ENCODE peak calls at places on chromosomes 6 and 20, in four cellular contexts. P, H, L and Q are unnamed samples. For H3K4me1, the result is how much of the 10 kb centered on the place peaks cover.

GRCh38 chr6:152244998-152245630 is 392.0 kb downstream of the SYNE1 start:
- DNase-seq in P (no peak), H (no peak), L (no peak), Q (no peak)

GRCh38 chr6:142055219-142055618 is 77.5 kb upstream of the GJE1 start:
- DNase-seq in P (no peak), H (no peak), L (no peak), Q (no peak)

GRCh38 chr20:13800728-13801134 is 15.9 kb downstream of the NDUFAF5 start:
- DNase-seq in P (no peak), H (peak), L (peak), Q (peak)

GRCh38 chr20:59783020-59784010 is 150.1 kb downstream of the SYCP2 start:
- DNase-seq in P (peak), H (peak), L (peak), Q (no peak)

GRCh38 chr20:2751868-2752630 is 48.4 kb downstream of the CPXM1 start:
- DNase-seq in P (peak), H (no peak), L (peak), Q (no peak)

GRCh38 chr20:25278636-25279361 is 30.9 kb downstream of the PYGB start:
- DNase-seq in P (no peak), H (no peak), L (peak), Q (no peak)

GRCh38 chr20:49281059-49281912 is 3.4 kb upstream of the ZNFX1 start:
- DNase-seq in P (peak), H (no peak), L (no peak), Q (no peak)

GRCh38 chr20:58224974-58225373 is 3.5 kb downstream of the ANKRD60 start:
- DNase-seq in P (no peak), H (no peak), L (no peak), Q (no peak)

GRCh38 chr6:158605266-158605878 is 39.2 kb downstream of the DYNLT1 start:
- DNase-seq in P (peak), H (peak), L (peak), Q (no peak)

GRCh38 chr20:59611286-59611685 is 6.9 kb downstream of the PHACTR3 start:
- DNase-seq in P (no peak), H (peak), L (peak), Q (no peak)

GRCh38 chr20:8303651-8304050 is 171.6 kb downstream of the PLCB1 start:
- DNase-seq in P (no peak), H (no peak), L (no peak), Q (no peak)

GRCh38 chr20:53328956-53329355 is 264.7 kb downstream of the ZNF217 start:
- DNase-seq in P (no peak), H (no peak), L (no peak), Q (no peak)

GRCh38 chr6:36756761-36757160 is 59.1 kb downstream of the RAB44 start:
- DNase-seq in P (no peak), H (no peak), L (no peak), Q (no peak)

GRCh38 chr20:15060265-15061060 is 723.1 kb upstream of the FLRT3 start:
- DNase-seq in P (no peak), H (no peak), L (no peak), Q (no peak)

GRCh38 chr6:7267521-7268091 is 45.4 kb downstream of the SSR1 start:
- DNase-seq in P (peak), H (peak), L (peak), Q (no peak)

GRCh38 chr6:43860285-43860684 is 90.3 kb downstream of the VEGFA start:
- DNase-seq in P (peak), H (no peak), L (no peak), Q (no peak)

GRCh38 chr6:37806213-37806612 is 13.3 kb upstream of the ZFAND3 start:
- DNase-seq in P (no peak), H (no peak), L (no peak), Q (no peak)

GRCh38 chr6:96470296-96470695 is 51.3 kb upstream of the UFL1 start:
- DNase-seq in P (no peak), H (no peak), L (no peak), Q (no peak)

GRCh38 chr6:22153384-22154158 is 143.3 kb downstream of the PRL start:
- DNase-seq in P (no peak), H (no peak), L (no peak), Q (no peak)

GRCh38 chr6:34575326-34575725 is 19.2 kb upstream of the SPDEF start:
- DNase-seq in P (peak), H (peak), L (no peak), Q (no peak)

GRCh38 chr6:118881440-118882313 is 12.3 kb upstream of the ASF1A start:
- DNase-seq in P (no peak), H (no peak), L (no peak), Q (no peak)

GRCh38 chr20:35511814-35512420 is 17.5 kb downstream of the C20orf173 start:
- DNase-seq in P (peak), H (peak), L (no peak), Q (no peak)

GRCh38 chr6:119330520-119330919 is 19.0 kb downstream of the MAN1A1 start:
- DNase-seq in P (no peak), H (no peak), L (no peak), Q (no peak)

GRCh38 chr20:6055981-6056569 is 2.2 kb upstream of the LRRN4 start:
- DNase-seq in P (no peak), H (no peak), L (no peak), Q (no peak)

GRCh38 chr6:3288711-3289663 is 30.2 kb downstream of the PSMG4 start:
- DNase-seq in P (no peak), H (no peak), L (peak), Q (peak)

GRCh38 chr6:106574729-106575458 is 54.4 kb downstream of the RTN4IP1 start:
- DNase-seq in P (no peak), H (no peak), L (no peak), Q (peak)

GRCh38 chr6:27685278-27685677 is 212.4 kb upstream of the ZNF184 start:
- DNase-seq in P (no peak), H (no peak), L (no peak), Q (no peak)

GRCh38 chr20:10985536-10985935 is 311.7 kb upstream of the JAG1 start:
- DNase-seq in P (no peak), H (no peak), L (no peak), Q (no peak)

GRCh38 chr6:155171109-155171746 is 92.6 kb upstream of the CLDN20 start:
- DNase-seq in P (no peak), H (no peak), L (peak), Q (peak)

GRCh38 chr6:118894425-118895240 is 681 bp downstream of the ASF1A start:
- DNase-seq in P (peak), H (peak), L (peak), Q (peak)

GRCh38 chr6:18053071-18053475 is 65.6 kb upstream of the KIF13A start:
- DNase-seq in P (no peak), H (no peak), L (no peak), Q (no peak)

GRCh38 chr20:584375-585301 is 25.5 kb downstream of the TCF15 start:
- DNase-seq in P (peak), H (no peak), L (no peak), Q (no peak)

DNA sequence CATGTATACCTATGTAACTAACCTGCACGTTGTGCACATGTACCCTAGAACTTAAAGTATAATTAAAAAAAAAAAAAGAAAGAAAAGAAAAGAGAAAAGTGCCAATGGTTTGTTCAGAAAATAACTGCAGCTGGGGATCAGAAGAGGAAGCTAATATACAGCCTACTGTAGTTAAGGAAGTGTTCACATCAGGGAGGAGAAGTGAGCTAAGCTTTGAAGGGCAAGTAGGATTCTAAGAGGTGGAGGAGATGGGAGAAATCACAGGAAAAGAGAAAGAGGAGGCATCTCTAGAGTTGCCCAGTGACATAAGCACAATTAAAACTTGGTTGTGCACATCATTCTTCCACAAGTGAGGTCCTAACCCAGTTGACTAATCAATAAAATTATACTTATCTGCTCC is 214.4 kb upstream of the DTNBP1 start:
- DNase-seq in P (no peak), H (no peak), L (no peak), Q (no peak)
- H3K4me1 ChIP-seq in P (under half), H (under half), L (under half), Q (under half)

DNA sequence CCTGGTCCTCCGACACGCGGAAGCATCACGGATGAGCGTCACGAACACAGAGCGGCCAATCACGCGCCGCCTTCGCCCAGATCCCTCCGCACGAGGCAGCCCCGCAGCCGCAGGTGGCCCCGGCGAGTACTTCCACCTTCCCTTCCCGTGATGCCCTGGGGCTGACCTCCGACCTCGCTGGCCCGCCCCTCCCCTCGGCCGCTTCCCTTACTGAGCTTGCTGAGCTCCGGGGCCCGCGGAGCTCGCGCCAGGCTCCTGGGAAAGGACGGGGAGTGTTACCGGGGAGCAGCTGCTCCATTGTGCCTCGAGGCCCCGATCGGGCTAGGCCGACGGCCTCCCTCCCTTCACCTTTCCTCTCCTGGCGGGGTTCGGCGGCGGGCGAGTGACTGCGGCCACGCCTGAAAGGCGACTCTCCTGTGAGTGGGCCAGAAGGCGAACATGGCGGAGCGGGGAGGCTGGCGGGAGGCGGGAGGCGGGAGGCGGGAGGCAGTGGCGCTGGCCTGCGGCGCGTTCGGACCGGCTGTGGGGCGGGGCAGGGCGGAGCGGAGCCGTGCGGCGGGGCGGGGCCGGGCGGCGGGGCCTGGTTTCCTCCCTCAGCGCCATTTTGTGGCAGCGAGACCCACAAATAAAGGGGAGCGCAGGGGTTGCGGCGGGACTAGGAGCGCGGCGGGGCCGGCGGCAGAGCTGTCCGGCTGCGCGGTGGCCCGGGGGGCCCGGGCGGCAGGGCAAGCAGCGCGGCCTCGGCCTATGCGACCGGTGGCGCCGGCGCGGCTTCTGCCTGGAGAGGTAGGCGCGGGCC is at the start of gene WTAP:
- DNase-seq in P (peak), H (peak), L (peak), Q (peak)
- H3K4me1 ChIP-seq in P (under half), H (under half), L (under half), Q (under half)

DNA sequence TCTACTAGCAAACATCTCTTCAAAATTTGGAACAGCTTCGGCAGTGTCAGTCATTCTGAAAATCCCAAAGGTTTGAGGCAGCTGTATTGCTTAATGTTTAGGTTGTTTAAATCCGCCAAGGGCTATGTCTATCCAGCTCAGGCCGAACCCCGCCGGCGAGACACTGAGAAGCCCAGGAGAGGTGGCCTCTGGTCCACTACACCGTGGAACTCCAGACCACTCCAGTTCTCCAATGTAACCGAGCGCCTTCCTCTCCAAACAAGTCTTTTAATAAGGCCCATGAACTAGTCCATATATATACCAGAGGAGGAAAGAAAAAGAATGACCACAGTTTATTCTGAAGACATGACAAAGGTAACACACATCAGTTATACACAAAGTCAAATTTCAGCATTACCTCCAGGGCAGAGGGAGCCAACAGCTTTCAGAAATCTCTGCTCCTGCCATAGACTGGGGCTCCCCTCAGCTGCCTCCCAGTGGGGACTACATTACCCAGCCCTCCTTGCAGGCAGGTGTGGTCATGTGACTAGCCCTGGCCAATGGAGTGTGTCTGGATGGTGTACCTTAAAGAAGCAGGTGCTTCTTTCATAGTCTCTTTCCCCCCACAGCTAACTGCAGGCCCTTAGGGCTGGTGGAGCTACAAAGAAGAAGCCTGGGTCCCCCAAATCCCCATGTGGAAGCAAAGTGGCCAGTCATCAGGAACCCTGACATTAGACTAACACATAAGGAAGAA is at the start of gene RAMACL:
- DNase-seq in P (peak), H (peak), L (peak), Q (peak)
- H3K4me1 ChIP-seq in P (under half), H (under half), L (under half), Q (under half)

DNA sequence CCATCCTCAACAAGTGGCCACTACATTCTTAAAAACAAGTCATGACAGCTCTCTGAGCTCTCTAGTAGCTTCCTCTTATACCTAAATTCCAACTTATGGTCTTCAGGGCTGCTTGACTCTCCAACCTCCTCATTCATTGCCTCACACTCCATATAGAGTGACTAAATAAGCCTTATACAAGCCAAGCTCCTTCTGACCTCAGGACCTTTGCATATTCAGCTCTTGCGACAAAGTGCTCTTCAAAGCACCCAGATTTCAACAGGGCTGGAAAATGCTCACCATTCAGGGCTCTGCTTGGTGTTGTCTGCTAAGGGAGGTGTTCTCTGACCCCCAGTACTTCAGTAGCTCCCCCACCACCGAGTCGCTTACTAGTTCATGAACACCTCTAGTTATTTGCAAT is 3.7 kb downstream of the TREML2 start:
- DNase-seq in P (no peak), H (no peak), L (no peak), Q (no peak)
- H3K4me1 ChIP-seq in P (under half), H (under half), L (under half), Q (under half)

GRCh38 chr6:72950114-72950860 is 275.0 kb downstream of the KHDC1L start:
- DNase-seq in P (no peak), H (no peak), L (no peak), Q (peak)
- H3K4me1 ChIP-seq in P (under half), H (under half), L (under half), Q (half or more)

DNA sequence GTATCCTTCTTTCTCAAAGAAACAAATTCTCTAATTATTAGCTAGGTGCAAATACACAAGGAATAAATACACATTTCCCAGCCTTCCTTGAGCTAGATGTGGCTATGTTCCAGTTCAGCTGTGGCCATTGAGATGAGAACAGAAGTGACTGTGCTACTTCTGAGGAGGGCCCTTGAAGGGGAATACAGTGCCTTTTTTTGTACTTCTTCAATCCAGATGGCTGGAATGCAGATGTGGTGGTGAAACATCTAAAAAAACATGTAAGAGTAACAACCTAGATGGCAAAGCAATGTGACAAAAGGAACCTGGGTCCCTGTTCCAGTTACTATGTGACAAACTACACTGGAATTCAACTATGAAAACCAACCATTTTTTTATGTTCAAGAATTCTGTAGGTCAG is 115.4 kb upstream of the DST start:
- DNase-seq in P (no peak), H (no peak), L (no peak), Q (no peak)
- H3K4me1 ChIP-seq in P (under half), H (half or more), L (under half), Q (half or more)

GRCh38 chr20:19727251-19727847 is 30.7 kb upstream of the RIN2 start:
- DNase-seq in P (no peak), H (no peak), L (no peak), Q (no peak)

GRCh38 chr20:19730716-19731115 is 27.3 kb upstream of the RIN2 start:
- DNase-seq in P (no peak), H (no peak), L (no peak), Q (no peak)

GRCh38 chr20:19734811-19735210 is 23.2 kb upstream of the RIN2 start:
- DNase-seq in P (no peak), H (no peak), L (no peak), Q (no peak)

GRCh38 chr20:19726126-19726525 is 31.9 kb upstream of the RIN2 start:
- DNase-seq in P (no peak), H (no peak), L (no peak), Q (no peak)

GRCh38 chr20:19729672-19730071 is 28.4 kb upstream of the RIN2 start:
- DNase-seq in P (no peak), H (no peak), L (no peak), Q (no peak)
- H3K4me1 ChIP-seq in P (under half), H (under half), L (under half), Q (under half)